ENCODE peak calls at places on chromosomes 7 and 10, in eight cellular contexts. O is T-helper 1 cell, D is EH, N is progenitor cell of endocrine pancreas, X is GM19239, I is iPS-NIHi11, U is glutamatergic neuron, T is choroid plexus epithelial cell. B is an unnamed sample.

GRCh38 chr7:30069096-30069867 is 41.1 kb downstream of the PLEKHA8 start:
- DNase-seq in D (peak; percentile 23), X (no peak), O (no peak), N (no peak), U (no peak), T (peak; percentile 27), I (no peak), B (no peak)

GRCh38 chr7:94222516-94222915 is 172.2 kb upstream of the COL1A2 start:
- DNase-seq in U (no peak), T (peak; percentile 56), I (no peak), D (no peak), N (no peak), O (no peak), X (no peak), B (no peak)

GRCh38 chr10:12711344-12711708 is 290.2 kb downstream of the CCDC3 start:
- DNase-seq in N (no peak), I (no peak), T (no peak), U (no peak), D (no peak), X (no peak), O (no peak), B (no peak)

GRCh38 chr7:27300401-27300800 is 57.8 kb downstream of the EVX1 start:
- DNase-seq in O (no peak), D (peak; percentile 10), I (no peak), X (no peak), N (no peak), U (no peak), T (no peak), B (no peak)

GRCh38 chr7:71507665-71508064 is 375.7 kb downstream of the GALNT17 start:
- DNase-seq in D (no peak), I (no peak), T (no peak), U (no peak), N (no peak), O (no peak), X (no peak), B (no peak)

GRCh38 chr10:34666008-34666700 is 148.9 kb downstream of the PARD3 start:
- DNase-seq in X (peak; percentile 22), T (peak; percentile 97), I (peak; percentile 50), O (no peak), N (no peak), U (no peak), D (peak; percentile 88), B (peak; percentile 63)

GRCh38 chr10:70130878-70131559 is 1.6 kb downstream of the AIFM2 start:
- DNase-seq in X (no peak), U (no peak), N (no peak), D (peak; percentile 55), O (no peak), T (peak; percentile 88), I (no peak), B (no peak)

GRCh38 chr10:91587710-91588638 is 44.9 kb downstream of the PPP1R3C start:
- DNase-seq in U (no peak), O (no peak), T (peak; percentile 83), N (no peak), D (peak; percentile 77), X (no peak), I (no peak), B (no peak)

GRCh38 chr7:57328457-57328856 is 121.5 kb upstream of the ZNF716 start:
- DNase-seq in U (no peak), I (no peak), N (no peak), X (no peak), D (no peak), T (no peak), O (no peak), B (no peak)

GRCh38 chr7:39621784-39622411 is 1.5 kb upstream of the RALA start:
- DNase-seq in D (no peak), U (no peak), X (no peak), T (no peak), I (no peak), O (no peak), N (no peak), B (peak; percentile 70)

GRCh38 chr10:16519908-16520861 is 1.5 kb downstream of the C1QL3 start:
- DNase-seq in X (peak; percentile 25), O (no peak), U (peak; percentile 19), D (no peak), I (peak; percentile 31), N (peak; percentile 14), T (no peak), B (peak; percentile 55)

GRCh38 chr7:118250860-118251494 is 26.5 kb downstream of the ANKRD7 start:
- DNase-seq in D (no peak), O (no peak), T (peak; percentile 11), X (no peak), N (no peak), U (no peak), I (no peak), B (no peak)

GRCh38 chr7:82263880-82264751 is 179.5 kb downstream of the CACNA2D1 start:
- DNase-seq in O (no peak), D (no peak), T (no peak), X (no peak), U (no peak), I (no peak), N (no peak), B (no peak)

GRCh38 chr7:158024351-158024715 is 563.3 kb downstream of the PTPRN2 start:
- DNase-seq in O (no peak), D (no peak), N (no peak), T (no peak), U (no peak), X (no peak), I (no peak), B (no peak)

GRCh38 chr10:17647316-17647715 is 3.4 kb downstream of the STAM start:
- DNase-seq in X (no peak), I (no peak), T (no peak), D (no peak), U (no peak), O (no peak), N (no peak), B (no peak)

GRCh38 chr7:18497082-18497481 is 1.5 kb downstream of the HDAC9 start:
- DNase-seq in O (no peak), U (no peak), I (no peak), X (no peak), T (no peak), N (no peak), D (no peak), B (no peak)

GRCh38 chr10:101782811-101783735 is at the start of gene NPM3:
- DNase-seq in D (peak; percentile 81), O (peak; percentile 78), I (peak; percentile 97), U (peak; percentile 92), X (peak; percentile 84), N (peak; percentile 67), T (peak; percentile 82), B (peak; percentile 92)

GRCh38 chr10:60384708-60385398 is 4.8 kb downstream of the ANK3 start:
- DNase-seq in X (no peak), O (no peak), I (peak; percentile 37), T (peak; percentile 96), U (no peak), D (peak; percentile 99), N (no peak), B (no peak)

GRCh38 chr7:13115829-13116228 is 428.4 kb downstream of the ARL4A start:
- DNase-seq in D (no peak), X (no peak), O (no peak), N (no peak), U (no peak), I (no peak), T (no peak), B (no peak)

GRCh38 chr7:66790219-66790618 is 49.7 kb downstream of the RABGEF1 start:
- DNase-seq in I (no peak), D (no peak), N (no peak), U (no peak), X (no peak), T (no peak), O (no peak), B (no peak)

GRCh38 chr7:147412782-147413186 is 1177.8 kb upstream of the C7orf33 start:
- DNase-seq in O (no peak), N (no peak), U (no peak), I (no peak), X (no peak), D (peak; percentile 84), T (peak; percentile 92), B (no peak)

GRCh38 chr10:68402271-68402670 is 4.8 kb downstream of the RUFY2 start:
- DNase-seq in D (peak; percentile 15), T (peak; percentile 58), O (no peak), X (no peak), U (no peak), N (no peak), I (no peak), B (no peak)

GRCh38 chr10:52459097-52459496 is 145.0 kb downstream of the DKK1 start:
- DNase-seq in O (no peak), X (no peak), T (no peak), N (no peak), U (no peak), D (peak; percentile 60), I (no peak), B (no peak)

GRCh38 chr10:104256335-104257080 is 1.8 kb downstream of the GSTO1 start:
- DNase-seq in O (no peak), T (peak; percentile 34), X (no peak), D (peak; percentile 28), U (no peak), I (no peak), N (no peak), B (no peak)

GRCh38 chr7:70598976-70599375 is 533.0 kb upstream of the GALNT17 start:
- DNase-seq in D (no peak), X (no peak), N (no peak), I (no peak), T (peak; percentile 14), U (no peak), O (no peak), B (no peak)

GRCh38 chr10:71234970-71235681 is 22.8 kb downstream of the UNC5B start:
- DNase-seq in I (no peak), T (peak; percentile 61), O (no peak), D (peak; percentile 94), N (no peak), X (no peak), U (peak; percentile 24), B (no peak)

GRCh38 chr10:12241810-12242529 is 46.0 kb downstream of the CDC123 start:
- DNase-seq in X (no peak), N (no peak), T (peak; percentile 29), D (no peak), U (no peak), O (peak; percentile 12), I (no peak), B (peak; percentile 69)

GRCh38 chr10:13099666-13100348 is at the start of gene OPTN:
- DNase-seq in I (peak; percentile 92), X (peak; percentile 64), D (peak; percentile 84), T (peak; percentile 88), O (peak; percentile 82), N (peak; percentile 49), U (peak; percentile 89), B (peak; percentile 90)

GRCh38 chr10:52092390-52092789 is 221.7 kb upstream of the DKK1 start:
- DNase-seq in D (no peak), I (no peak), N (no peak), X (no peak), O (no peak), U (no peak), T (peak; percentile 44), B (no peak)

GRCh38 chr10:27446091-27446918 is 57.8 kb upstream of the RAB18 start:
- DNase-seq in O (peak; percentile 8), N (no peak), I (peak; percentile 28), T (peak; percentile 60), D (peak; percentile 58), U (no peak), X (no peak), B (peak; percentile 9)

GRCh38 chr10:94439275-94439861 is 37.0 kb downstream of the TBC1D12 start:
- DNase-seq in D (peak; percentile 22), O (no peak), X (no peak), U (no peak), T (peak; percentile 47), N (no peak), I (peak; percentile 18), B (no peak)

GRCh38 chr7:148334959-148335577 is 255.5 kb upstream of the C7orf33 start:
- DNase-seq in U (no peak), D (no peak), N (no peak), I (peak; percentile 66), X (no peak), O (no peak), T (peak; percentile 50), B (no peak)

GRCh38 chr7:5634107-5634950 is 147.1 kb downstream of the RNF216 start:
- DNase-seq in U (peak; percentile 63), I (peak; percentile 82), D (peak; percentile 96), X (no peak), O (no peak), T (peak; percentile 68), N (no peak), B (no peak)

GRCh38 chr10:30454744-30455498 is 20.9 kb downstream of the MAP3K8 start:
- DNase-seq in D (peak; percentile 97), O (no peak), U (no peak), T (peak; percentile 98), N (no peak), X (no peak), I (no peak), B (no peak)

B was measured in GM13977.